ENCODE peak calls at places on chromosomes 13 and 19, in five cellular contexts. W is GM23248; J is EL; T is left lung; X is stimulated activated CD8-positive, alpha-beta memory T cell treated with anti-CD3 and anti-CD28 coated beads, Interleukin-15, amount 100 ng/mL, for 4 hours. H is an unnamed sample.

GRCh38 chr13:50697746-50698526 is 145.6 kb downstream of the DLEU7 start:
- DNase-seq in T (no peak), X (no peak), J (no peak), W (no peak), H (no peak)

GRCh38 chr19:14393303-14393702 is 12.1 kb downstream of the ADGRE5 start:
- DNase-seq in T (no peak), X (no peak), W (no peak), J (no peak), H (no peak)

GRCh38 chr19:51702103-51702753 is 9.1 kb downstream of the SPACA6 start:
- DNase-seq in X (no peak), J (peak), T (peak), W (peak), H (peak)

GRCh38 chr19:35959040-35959967 is 23.1 kb downstream of the LRFN3 start:
- DNase-seq in X (peak), W (peak), T (peak), J (no peak), H (peak)

GRCh38 chr19:49469828-49470614 is 4.0 kb upstream of the FLT3LG start:
- DNase-seq in J (peak), X (peak), T (no peak), W (no peak), H (no peak)

GRCh38 chr19:17327654-17328516 is 6.8 kb downstream of the ANO8 start:
- DNase-seq in W (no peak), T (peak), J (no peak), X (no peak), H (no peak)

GRCh38 chr13:75495938-75496337 is 14.0 kb upstream of the TBC1D4 start:
- DNase-seq in T (no peak), W (peak), X (no peak), J (peak), H (peak)

GRCh38 chr13:35797946-35798345 is 321.5 kb upstream of the MAB21L1 start:
- DNase-seq in T (no peak), X (no peak), W (no peak), J (no peak), H (no peak)

GRCh38 chr13:49664606-49665005 is 26.7 kb downstream of the EBPL start:
- DNase-seq in J (no peak), T (no peak), X (no peak), W (no peak), H (no peak)